ENCODE peak calls at places on chromosomes 12 and 14, in eight cellular contexts. W, T, F, S, V, X, O and H are unnamed samples.

GRCh38 chr12:10186299-10186698 is 7.5 kb downstream of the TMEM52B start:
- DNase-seq in W (no peak), T (no peak), F (no peak), S (no peak), V (no peak), X (no peak), O (peak; percentile 35), H (no peak)

GRCh38 chr12:18998343-18999270 is 130.9 kb upstream of the PLEKHA5 start:
- DNase-seq in W (peak; percentile 31), T (peak; percentile 88), F (no peak), S (no peak), V (no peak), X (peak; percentile 79), O (peak; percentile 33), H (no peak)

GRCh38 chr12:59936546-59936945 is 340.7 kb downstream of the SLC16A7 start:
- DNase-seq in W (no peak), T (no peak), F (no peak), S (no peak), V (no peak), X (no peak), O (no peak), H (no peak)

GRCh38 chr12:128643106-128643651 is 180.6 kb downstream of the SLC15A4 start:
- DNase-seq in W (no peak), T (no peak), F (no peak), S (no peak), V (no peak), X (no peak), O (no peak), H (no peak)

GRCh38 chr12:98408681-98409080 is 106.7 kb upstream of the TMPO start:
- DNase-seq in W (no peak), T (no peak), F (no peak), S (no peak), V (no peak), X (no peak), O (no peak), H (no peak)

GRCh38 chr14:63598821-63599220 is 42.9 kb downstream of the WDR89 start:
- DNase-seq in W (no peak), T (no peak), F (no peak), S (no peak), V (no peak), X (no peak), O (no peak), H (no peak)

GRCh38 chr12:48823281-48823680 is 5.0 kb downstream of the CACNB3 start:
- DNase-seq in W (no peak), T (no peak), F (no peak), S (no peak), V (no peak), X (no peak), O (no peak), H (no peak)

GRCh38 chr14:30180219-30180618 is 252.6 kb upstream of the PRKD1 start:
- DNase-seq in W (no peak), T (peak; percentile 31), F (no peak), S (no peak), V (no peak), X (peak; percentile 39), O (no peak), H (no peak)

GRCh38 chr12:53160673-53161072 is 19.8 kb upstream of the ZNF740 start:
- DNase-seq in W (no peak), T (no peak), F (no peak), S (no peak), V (peak; percentile 18), X (no peak), O (no peak), H (no peak)

GRCh38 chr14:20801726-20802125 is 918 bp downstream of the RNASE1 start:
- DNase-seq in W (no peak), T (peak; percentile 6), F (no peak), S (no peak), V (no peak), X (no peak), O (peak; percentile 75), H (no peak)

GRCh38 chr14:103734081-103734888 is 18.7 kb downstream of the ZFYVE21 start:
- DNase-seq in W (no peak), T (no peak), F (no peak), S (no peak), V (no peak), X (no peak), O (no peak), H (no peak)

GRCh38 chr14:89576960-89577359 is 159.9 kb upstream of the FOXN3 start:
- DNase-seq in W (no peak), T (no peak), F (peak; percentile 78), S (no peak), V (peak; percentile 37), X (no peak), O (no peak), H (no peak)